ENCODE peak calls at places on chromosomes 6 and 20, in nine cellular contexts. K is heart left ventricle; P is CD8-positive, alpha-beta T cell; C is H54; S is effector CD4-positive, alpha-beta T cell; U is Ammon's horn; N is SW 1271; Y is cardiac fibroblast; B is EL. Q is an unnamed sample.
A peak's percentile ranks its signal among the peaks of the same experiment; 100 is the strongest.

GRCh38 chr20:31633339-31633914 is 4.3 kb upstream of the COX4I2 start:
- DNase-seq in K (peak; percentile 67), P (no peak), C (no peak), S (no peak), U (no peak), N (no peak), Y (peak; percentile 39), B (no peak), Q (no peak)

GRCh38 chr6:163355471-163355991 is 59.0 kb upstream of the QKI start:
- DNase-seq in K (peak; percentile 86), P (no peak), C (peak; percentile 47), S (no peak), U (peak; percentile 85), N (no peak), Y (peak; percentile 81), B (peak; percentile 82), Q (no peak)

GRCh38 chr20:2851086-2851485 is 10.5 kb downstream of the VPS16 start:
- DNase-seq in K (no peak), P (no peak), C (no peak), S (no peak), U (no peak), N (no peak), Y (no peak), B (no peak), Q (no peak)

GRCh38 chr6:169990095-169991030 is 238.9 kb downstream of the ERMARD start:
- DNase-seq in K (no peak), P (peak; percentile 18), C (no peak), S (no peak), U (peak; percentile 18), N (no peak), Y (no peak), B (no peak), Q (no peak)

GRCh38 chr6:11475019-11475418 is 62.5 kb upstream of the TMEM170B start:
- DNase-seq in K (no peak), P (no peak), C (no peak), S (no peak), U (no peak), N (no peak), Y (no peak), B (no peak), Q (no peak)

GRCh38 chr6:168313371-168314028 is 6.1 kb downstream of the DACT2 start:
- DNase-seq in K (no peak), P (no peak), C (no peak), S (no peak), U (no peak), N (no peak), Y (no peak), B (no peak), Q (no peak)

GRCh38 chr20:35663813-35664543 is 722 bp downstream of the CPNE1 start:
- DNase-seq in K (peak; percentile 33), P (peak; percentile 41), C (peak; percentile 21), S (peak; percentile 51), U (peak; percentile 56), N (no peak), Y (peak; percentile 28), B (no peak), Q (peak; percentile 70)

GRCh38 chr6:140909156-140909555 is 1223.6 kb upstream of the GJE1 start:
- DNase-seq in K (no peak), P (no peak), C (no peak), S (no peak), U (no peak), N (no peak), Y (no peak), B (peak; percentile 53), Q (no peak)

GRCh38 chr6:78192057-78192456 is 539.2 kb downstream of the MEI4 start:
- DNase-seq in K (no peak), P (no peak), C (no peak), S (no peak), U (no peak), N (no peak), Y (no peak), B (no peak), Q (no peak)

Q was measured in NK-92 treated with Interleukin-12 subunit alpha and Interleukin-12 subunit beta, amount 100 ng/mL, for 24 hours.